ENCODE peak calls at places on chromosomes 2 and 18, in six cellular contexts. S, Y, U, F, D and N are unnamed samples.

GRCh38 chr2:181041661-181042060 is 61.3 kb downstream of the UBE2E3 start:
- DNase-seq in S (no peak), Y (no peak), U (no peak), F (no peak), D (no peak), N (no peak)

GRCh38 chr2:225004531-225004930 is 37.7 kb downstream of the DOCK10 start:
- DNase-seq in S (no peak), Y (no peak), U (no peak), F (no peak), D (no peak), N (no peak)

GRCh38 chr2:151071382-151071781 is 190.3 kb downstream of the RBM43 start:
- DNase-seq in S (no peak), Y (no peak), U (no peak), F (no peak), D (no peak), N (no peak)

GRCh38 chr18:62979172-62979571 is 263.8 kb downstream of the PHLPP1 start:
- DNase-seq in S (no peak), Y (no peak), U (no peak), F (no peak), D (no peak), N (no peak)

GRCh38 chr2:383173-383572 is 95.3 kb upstream of the ALKAL2 start:
- DNase-seq in S (no peak), Y (no peak), U (no peak), F (no peak), D (no peak), N (no peak)

GRCh38 chr2:109530712-109531111 is 83.1 kb downstream of the SEPTIN10 start:
- DNase-seq in S (no peak), Y (no peak), U (no peak), F (no peak), D (no peak), N (no peak)

GRCh38 chr2:23414876-23415275 is 29.9 kb downstream of the KLHL29 start:
- DNase-seq in S (peak), Y (no peak), U (peak), F (no peak), D (no peak), N (no peak)

GRCh38 chr2:239290618-239291504 is 110.0 kb downstream of the HDAC4 start:
- DNase-seq in S (no peak), Y (no peak), U (no peak), F (no peak), D (no peak), N (no peak)

GRCh38 chr2:109720379-109721116 is 73.6 kb upstream of the RGPD5 start:
- DNase-seq in S (no peak), Y (peak), U (no peak), F (no peak), D (no peak), N (no peak)

GRCh38 chr2:45218931-45219339 is 209.7 kb upstream of the SIX2 start:
- DNase-seq in S (no peak), Y (no peak), U (no peak), F (no peak), D (no peak), N (no peak)

GRCh38 chr18:51588616-51589015 is 391.1 kb upstream of the MEX3C start:
- DNase-seq in S (no peak), Y (no peak), U (no peak), F (no peak), D (no peak), N (no peak)

GRCh38 chr2:31294230-31294629 is 60.3 kb downstream of the EHD3 start:
- DNase-seq in S (no peak), Y (no peak), U (no peak), F (no peak), D (no peak), N (no peak)

GRCh38 chr2:127410871-127411396 is 7.3 kb upstream of the PROC start:
- DNase-seq in S (peak), Y (no peak), U (no peak), F (no peak), D (no peak), N (no peak)

GRCh38 chr2:237128026-237128703 is 42.5 kb downstream of the COPS8 start:
- DNase-seq in S (peak), Y (no peak), U (no peak), F (no peak), D (no peak), N (no peak)

GRCh38 chr2:20634430-20635095 is 16.3 kb downstream of the HS1BP3 start:
- DNase-seq in S (no peak), Y (no peak), U (no peak), F (no peak), D (no peak), N (no peak)

GRCh38 chr2:20635096-20635475 is 15.8 kb downstream of the HS1BP3 start:
- DNase-seq in S (no peak), Y (no peak), U (no peak), F (no peak), D (no peak), N (no peak)

GRCh38 chr2:20637147-20637546 is 13.8 kb downstream of the HS1BP3 start:
- DNase-seq in S (no peak), Y (no peak), U (no peak), F (no peak), D (no peak), N (no peak)

GRCh38 chr2:20638014-20638413 is 12.9 kb downstream of the HS1BP3 start:
- DNase-seq in S (no peak), Y (no peak), U (no peak), F (no peak), D (no peak), N (no peak)

GRCh38 chr2:20635698-20636584 is 15.0 kb downstream of the HS1BP3 start:
- DNase-seq in S (peak), Y (peak), U (peak), F (peak), D (no peak), N (peak)
- TF ChIP-seq POLR2AphosphoS5 in S (no peak), Y (no peak), U (no peak), F (no peak), D (no peak), N (no peak)

GRCh38 chr2:65198737-65199136 is 28.9 kb upstream of the ACTR2 start:
- DNase-seq in S (no peak), Y (no peak), U (no peak), F (no peak), D (no peak), N (no peak)
- TF ChIP-seq TAF1 in S (no peak), Y (no peak), U (no peak), F (no peak), D (no peak), N (no peak)

GRCh38 chr2:130342533-130343275 is at the start of gene IMP4:
- DNase-seq in S (peak), Y (peak), U (peak), F (peak), D (peak), N (peak)

GRCh38 chr2:130344578-130344977 is 1.9 kb downstream of the IMP4 start:
- DNase-seq in S (no peak), Y (no peak), U (no peak), F (no peak), D (no peak), N (no peak)

GRCh38 chr2:130339885-130340745 is 2.6 kb upstream of the IMP4 start:
- DNase-seq in S (no peak), Y (no peak), U (peak), F (no peak), D (no peak), N (no peak)

GRCh38 chr2:130341562-130342019 is 1.1 kb upstream of the IMP4 start:
- DNase-seq in S (no peak), Y (no peak), U (peak), F (no peak), D (no peak), N (no peak)

DNA sequence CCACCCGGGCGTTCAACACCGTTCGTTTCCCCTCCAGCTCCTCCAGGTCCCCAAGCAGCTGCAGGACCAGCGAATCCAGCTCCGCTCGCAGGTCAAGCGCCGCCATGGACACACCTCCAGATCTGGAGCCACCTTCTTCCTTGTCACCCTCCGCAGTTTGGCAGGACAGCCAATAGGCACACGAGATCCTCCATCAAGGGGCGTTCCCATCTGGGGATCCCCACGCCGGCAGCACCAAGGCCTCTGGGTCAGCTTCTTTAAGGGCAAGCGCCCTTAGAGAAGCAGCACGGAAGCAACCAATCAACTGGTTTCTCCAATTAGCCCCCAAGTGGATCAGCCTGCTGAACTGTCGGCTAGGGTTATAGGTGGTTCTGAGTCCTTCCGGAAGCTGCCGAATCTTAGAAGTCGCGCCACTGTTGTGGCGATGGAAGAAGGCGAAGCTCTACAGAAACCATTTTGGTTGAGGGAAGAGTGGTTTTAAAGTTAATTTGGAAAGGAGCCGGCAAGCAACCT is 621 bp upstream of the IMP4 start:
- DNase-seq in S (peak), Y (peak), U (peak), F (peak), D (peak), N (peak)
- TF ChIP-seq POLR2A in S (peak), Y (peak), U (peak), F (peak), D (peak), N (peak)

GRCh38 chr2:67516899-67517530 is 119.9 kb downstream of the ETAA1 start:
- DNase-seq in S (no peak), Y (no peak), U (no peak), F (no peak), D (no peak), N (no peak)
- TF ChIP-seq POLR2AphosphoS5 in S (no peak), Y (no peak), U (no peak), F (no peak), D (no peak), N (no peak)

GRCh38 chr2:228542277-228542676 is 360.8 kb upstream of the SPHKAP start:
- DNase-seq in S (no peak), Y (no peak), U (no peak), F (no peak), D (no peak), N (no peak)

GRCh38 chr2:228543117-228543516 is 361.6 kb upstream of the SPHKAP start:
- DNase-seq in S (no peak), Y (no peak), U (no peak), F (no peak), D (no peak), N (no peak)

GRCh38 chr2:228548230-228548629 is 366.7 kb upstream of the SPHKAP start:
- DNase-seq in S (no peak), Y (no peak), U (no peak), F (no peak), D (no peak), N (no peak)

GRCh38 chr2:228545749-228546148 is 364.3 kb upstream of the SPHKAP start:
- DNase-seq in S (no peak), Y (no peak), U (no peak), F (no peak), D (no peak), N (no peak)

GRCh38 chr2:228545041-228545440 is 363.6 kb upstream of the SPHKAP start:
- DNase-seq in S (no peak), Y (no peak), U (no peak), F (no peak), D (no peak), N (no peak)
- TF ChIP-seq TAF1 in S (no peak), Y (no peak), U (no peak), F (no peak), D (no peak), N (no peak)

DNA sequence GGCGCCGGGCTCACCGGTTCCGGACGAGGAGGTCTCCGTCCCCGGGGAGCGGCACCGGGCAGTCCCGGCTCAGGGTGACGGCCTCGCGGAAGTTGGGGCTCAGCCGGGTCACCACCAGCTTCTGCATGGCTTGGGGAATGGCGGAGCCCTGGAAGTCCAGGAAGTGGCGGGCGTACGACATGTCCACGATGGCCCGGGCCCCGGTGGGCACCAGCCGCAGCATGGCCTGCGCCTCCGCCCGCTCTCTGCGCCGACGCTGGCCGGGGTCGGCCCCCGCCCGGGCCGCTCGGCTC is 157 bp downstream of the PTGR3 start:
- DNase-seq in S (no peak), Y (peak), U (no peak), F (no peak), D (no peak), N (no peak)
- TF ChIP-seq POLR2A in S (peak), Y (no peak), U (peak), F (peak), D (peak), N (peak)